ENCODE peak calls at places on chromosomes 5 and 9, in seven cellular contexts. Z, R, X, G, K, W and Y are unnamed samples.

GRCh38 chr9:86983260-86984255 is 36.3 kb upstream of the GAS1 start:
- DNase-seq in W (peak; percentile 100), Z (no peak), K (no peak), G (no peak), X (no peak), R (no peak), Y (no peak)

GRCh38 chr5:172802585-172803176 is 31.4 kb upstream of the ERGIC1 start:
- DNase-seq in Z (no peak), R (no peak), X (no peak), G (no peak), W (peak; percentile 69), K (no peak), Y (no peak)

GRCh38 chr5:134139377-134139851 is 24.9 kb downstream of the TCF7 start:
- DNase-seq in X (no peak), Z (no peak), W (no peak), K (no peak), G (no peak), R (peak; percentile 74), Y (peak; percentile 49)

GRCh38 chr9:134870311-134870694 is 10.3 kb upstream of the FCN2 start:
- DNase-seq in K (no peak), W (no peak), Z (no peak), G (no peak), R (no peak), X (no peak), Y (no peak)

GRCh38 chr5:40410939-40411635 is 268.6 kb upstream of the PTGER4 start:
- DNase-seq in K (peak; percentile 32), W (peak; percentile 98), Z (no peak), G (no peak), R (no peak), X (no peak), Y (no peak)

GRCh38 chr5:111469905-111470304 is 42.4 kb downstream of the STARD4 start:
- DNase-seq in K (no peak), R (no peak), W (no peak), X (no peak), G (no peak), Z (no peak), Y (no peak)

GRCh38 chr5:93649234-93649900 is 66.3 kb downstream of the NR2F1 start:
- DNase-seq in W (peak; percentile 9), R (no peak), X (no peak), Z (no peak), K (no peak), G (no peak), Y (no peak)

GRCh38 chr9:97808415-97808814 is 44.6 kb upstream of the FOXE1 start:
- DNase-seq in W (no peak), R (peak; percentile 87), G (no peak), Z (no peak), K (no peak), X (no peak), Y (no peak)

GRCh38 chr5:112366987-112367386 is 52.1 kb downstream of the EPB41L4A start:
- DNase-seq in Z (peak; percentile 21), X (peak; percentile 20), G (no peak), R (no peak), K (no peak), W (peak; percentile 39), Y (no peak)

GRCh38 chr5:94422819-94423218 is 195.6 kb downstream of the KIAA0825 start:
- DNase-seq in Z (no peak), K (no peak), G (no peak), W (peak; percentile 96), R (no peak), X (no peak), Y (no peak)

GRCh38 chr9:99115947-99116543 is 11.1 kb downstream of the TGFBR1 start:
- DNase-seq in K (no peak), X (no peak), Z (no peak), R (no peak), G (no peak), W (peak; percentile 62), Y (no peak)

GRCh38 chr9:136061405-136061804 is 33.7 kb downstream of the NACC2 start:
- DNase-seq in K (no peak), R (no peak), X (no peak), W (no peak), Z (no peak), G (no peak), Y (no peak)

GRCh38 chr5:158174918-158175663 is 316.1 kb upstream of the CLINT1 start:
- DNase-seq in X (peak; percentile 32), R (no peak), K (peak; percentile 83), W (peak; percentile 46), Z (peak; percentile 75), G (peak; percentile 75), Y (no peak)

GRCh38 chr9:131138676-131139075 is 13.3 kb downstream of the NUP214 start:
- DNase-seq in R (no peak), G (no peak), K (no peak), Z (no peak), X (no peak), W (no peak), Y (no peak)

GRCh38 chr5:111774525-111774924 is 17.5 kb upstream of the NREP start:
- DNase-seq in X (no peak), R (no peak), Z (no peak), W (peak; percentile 32), K (peak; percentile 20), G (no peak), Y (no peak)

GRCh38 chr9:131349522-131349880 is 44.4 kb upstream of the PRRC2B start:
- DNase-seq in K (no peak), X (no peak), G (no peak), R (no peak), W (no peak), Z (no peak), Y (peak; percentile 53)

GRCh38 chr9:18457498-18457897 is 16.5 kb upstream of the ADAMTSL1 start:
- DNase-seq in R (no peak), K (no peak), Z (no peak), G (no peak), X (no peak), W (peak; percentile 63), Y (no peak)

GRCh38 chr5:125484272-125485002 is 738.0 kb upstream of the ZNF608 start:
- DNase-seq in Z (no peak), K (peak; percentile 45), W (peak; percentile 90), R (no peak), X (no peak), G (no peak), Y (peak; percentile 63)

GRCh38 chr5:135761746-135762145 is 72.7 kb upstream of the SLC25A48 start:
- DNase-seq in X (no peak), G (no peak), W (no peak), Z (no peak), R (peak; percentile 57), K (no peak), Y (no peak)

GRCh38 chr9:98117984-98118639 is 910 bp downstream of the TRIM14 start:
- DNase-seq in G (peak; percentile 77), R (no peak), K (no peak), W (peak; percentile 44), X (peak; percentile 82), Z (peak; percentile 78), Y (peak; percentile 26)

GRCh38 chr5:144484124-144484897 is 313.6 kb downstream of the KCTD16 start:
- DNase-seq in G (no peak), Z (no peak), K (no peak), W (peak; percentile 18), R (no peak), X (no peak), Y (no peak)

GRCh38 chr5:121873409-121873808 is 21.7 kb downstream of the FTMT start:
- DNase-seq in X (no peak), W (no peak), Z (no peak), R (no peak), G (no peak), K (no peak), Y (no peak)

GRCh38 chr9:10678010-10678409 is 65.2 kb upstream of the PTPRD start:
- DNase-seq in Z (no peak), X (no peak), G (no peak), K (no peak), R (no peak), W (peak; percentile 60), Y (no peak)

GRCh38 chr5:178590924-178591423 is 781 bp upstream of the COL23A1 start:
- DNase-seq in R (no peak), Z (no peak), X (no peak), W (peak; percentile 91), K (no peak), G (no peak), Y (no peak)

GRCh38 chr5:178589180-178590140 is 733 bp downstream of the COL23A1 start:
- DNase-seq in W (no peak), X (no peak), K (no peak), R (no peak), G (no peak), Z (no peak), Y (no peak)

GRCh38 chr5:178587793-178588611 is 2.2 kb downstream of the COL23A1 start:
- DNase-seq in W (no peak), Z (no peak), K (no peak), G (no peak), X (no peak), R (no peak), Y (no peak)

GRCh38 chr5:178588769-178589168 is 1.4 kb downstream of the COL23A1 start:
- DNase-seq in K (no peak), X (no peak), R (no peak), W (no peak), G (no peak), Z (no peak), Y (no peak)

GRCh38 chr5:178590141-178590923 is at the start of gene COL23A1:
- DNase-seq in W (peak; percentile 13), K (peak; percentile 75), R (no peak), G (peak; percentile 65), X (no peak), Z (peak; percentile 59), Y (no peak)
- TF ChIP-seq CTCF in W (peak; percentile 74), K (peak; percentile 62), R (peak; percentile 69), G (peak; percentile 44), X (peak; percentile 31), Z (peak; percentile 41), Y (peak; percentile 90)

DNA sequence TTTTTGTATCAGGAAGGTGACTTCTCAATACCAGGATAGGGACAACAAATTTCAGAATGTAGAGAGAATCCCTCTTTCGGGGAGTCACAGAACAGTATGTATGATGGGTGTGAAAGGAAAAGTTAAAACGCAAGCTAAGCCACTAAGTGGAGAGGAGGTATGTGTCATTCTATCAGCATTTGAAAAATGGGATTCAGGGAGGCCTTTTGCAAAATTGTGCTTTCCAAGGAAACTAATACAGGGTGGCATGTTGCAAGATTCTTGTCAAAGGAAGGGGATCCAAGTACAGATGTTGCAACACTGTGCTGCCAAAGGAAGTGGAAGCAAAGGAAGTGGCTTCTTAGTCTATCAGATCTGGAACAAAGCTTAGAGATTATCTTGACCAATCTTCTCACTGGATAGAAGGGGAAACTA is 12.6 kb upstream of the TNIP1 start:
- DNase-seq in K (no peak), Z (no peak), W (peak; percentile 96), R (no peak), X (no peak), G (no peak), Y (no peak)
- TF ChIP-seq CTCF in K (no peak), Z (no peak), W (peak; percentile 26), R (no peak), X (no peak), G (no peak), Y (no peak)

GRCh38 chr9:82763631-82764030 is 299.3 kb downstream of the RASEF start:
- DNase-seq in G (no peak), Z (no peak), X (no peak), K (no peak), R (no peak), W (peak; percentile 15), Y (no peak)
- TF ChIP-seq CTCF in G (no peak), Z (no peak), X (peak; percentile 37), K (no peak), R (no peak), W (peak; percentile 4), Y (no peak)

DNA sequence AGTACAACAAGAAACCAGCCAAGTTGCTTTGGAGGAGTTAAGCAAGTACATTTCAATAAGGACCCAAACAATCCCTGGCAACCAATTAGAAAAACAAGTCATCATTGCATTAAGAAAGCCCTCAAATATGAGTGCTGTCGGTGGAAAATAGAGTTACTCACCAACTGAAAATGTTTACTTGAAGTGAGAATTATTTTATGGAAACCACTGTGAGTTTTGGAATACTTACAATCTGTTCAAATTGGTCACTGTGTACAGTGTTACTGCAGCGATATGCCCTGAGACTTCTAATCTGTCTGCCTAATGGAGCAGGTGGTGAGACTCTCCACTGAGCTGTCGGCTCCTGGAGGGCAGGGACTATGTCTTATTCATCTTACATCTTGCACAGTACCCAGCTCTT is 1073.2 kb upstream of the DMAC1 start:
- DNase-seq in G (no peak), R (no peak), Z (no peak), X (no peak), W (no peak), K (no peak), Y (no peak)
- TF ChIP-seq CTCF in G (no peak), R (no peak), Z (no peak), X (no peak), W (no peak), K (no peak), Y (no peak)